ENCODE peak calls at places on chromosomes 4 and X, in ten cellular contexts. I is adipocyte; L is left cardiac atrium; G is neural crest cell; C is B cell; H is cardiac fibroblast; Y is activated T-cell treated with anti-CD3 and anti-CD28 coated beads for 4 hours; V is NCI-H1092 treated with DMSO at 0.1 percent for 48 hours; T is right cardiac atrium; B is stimulated activated CD4-positive, alpha-beta T cell treated with anti-CD3 and anti-CD28 coated beads, Interleukin-1b, Interleukin-23, amount 100 ng/mL, for 48 hours. U is an unnamed sample.

GRCh38 chr4:108129226-108129625 is 39.5 kb downstream of the LEF1 start:
- DNase-seq in I (peak), L (no peak), G (no peak), C (no peak), H (no peak), Y (no peak), V (no peak), T (no peak), B (no peak), U (no peak)

GRCh38 chr4:78864405-78865024 is 74.7 kb downstream of the PAQR3 start:
- DNase-seq in I (peak), L (no peak), G (no peak), C (peak), H (peak), Y (no peak), V (peak), T (no peak), B (no peak), U (peak)

GRCh38 chr4:59247032-59247431 is 1953.1 kb upstream of the ADGRL3 start:
- DNase-seq in I (peak), L (no peak), G (no peak), C (no peak), H (peak), Y (no peak), V (peak), T (no peak), B (no peak), U (no peak)

GRCh38 chr4:72505314-72505744 is 63.7 kb downstream of the ADAMTS3 start:
- DNase-seq in I (peak), L (peak), G (peak), C (no peak), H (peak), Y (no peak), V (peak), T (peak), B (no peak), U (peak)

GRCh38 chr4:72468904-72469502 is 100.0 kb downstream of the ADAMTS3 start:
- DNase-seq in I (peak), L (no peak), G (no peak), C (no peak), H (peak), Y (no peak), V (peak), T (no peak), B (no peak), U (no peak)

GRCh38 chr4:76689079-76689817 is 208.7 kb downstream of the SOWAHB start:
- DNase-seq in I (peak), L (peak), G (peak), C (peak), H (peak), Y (no peak), V (peak), T (peak), B (peak), U (peak)

GRCh38 chr4:83219344-83219990 is 65.1 kb downstream of the COQ2 start:
- DNase-seq in I (peak), L (peak), G (no peak), C (no peak), H (no peak), Y (peak), V (no peak), T (peak), B (peak), U (peak)

GRCh38 chrX:24266996-24267395 is 46.9 kb downstream of the SUPT20HL2 start:
- DNase-seq in I (peak), L (no peak), G (no peak), C (no peak), H (peak), Y (no peak), V (no peak), T (no peak), B (no peak), U (no peak)

GRCh38 chr4:123811763-123812390 is 415.3 kb downstream of the SPRY1 start:
- DNase-seq in I (no peak), L (no peak), G (no peak), C (no peak), H (no peak), Y (no peak), V (peak), T (no peak), B (no peak), U (no peak)

GRCh38 chr4:72119946-72120345 is 88.1 kb downstream of the NPFFR2 start:
- DNase-seq in I (no peak), L (no peak), G (no peak), C (no peak), H (no peak), Y (no peak), V (no peak), T (no peak), B (no peak), U (no peak)

GRCh38 chr4:5300275-5300674 is 249.0 kb downstream of the STK32B start:
- DNase-seq in I (no peak), L (no peak), G (no peak), C (no peak), H (no peak), Y (no peak), V (no peak), T (no peak), B (no peak), U (no peak)

GRCh38 chr4:116358633-116359222 is 726.6 kb downstream of the TRAM1L1 start:
- DNase-seq in I (peak), L (no peak), G (peak), C (no peak), H (peak), Y (no peak), V (peak), T (no peak), B (peak), U (peak)

GRCh38 chr4:145531791-145532190 is 50.1 kb downstream of the SMAD1 start:
- DNase-seq in I (no peak), L (no peak), G (no peak), C (no peak), H (no peak), Y (no peak), V (no peak), T (no peak), B (no peak), U (no peak)

GRCh38 chrX:13938053-13938765 is 91.5 kb downstream of the GEMIN8 start:
- DNase-seq in I (peak), L (peak), G (peak), C (peak), H (no peak), Y (no peak), V (peak), T (peak), B (no peak), U (peak)

GRCh38 chr4:168839758-168840385 is 170.2 kb downstream of the CBR4 start:
- DNase-seq in I (peak), L (no peak), G (no peak), C (no peak), H (peak), Y (no peak), V (no peak), T (no peak), B (no peak), U (no peak)

GRCh38 chr4:141047228-141047884 is 85.9 kb downstream of the RNF150 start:
- DNase-seq in I (peak), L (peak), G (no peak), C (no peak), H (peak), Y (no peak), V (no peak), T (no peak), B (no peak), U (peak)

GRCh38 chr4:14743601-14744000 is 258.7 kb upstream of the CPEB2 start:
- DNase-seq in I (peak), L (no peak), G (no peak), C (no peak), H (no peak), Y (no peak), V (no peak), T (no peak), B (no peak), U (peak)

GRCh38 chr4:102285831-102286230 is 59.5 kb downstream of the SLC39A8 start:
- DNase-seq in I (peak), L (no peak), G (no peak), C (no peak), H (peak), Y (no peak), V (no peak), T (no peak), B (no peak), U (peak)

GRCh38 chrX:39773923-39774803 is 323.6 kb downstream of the BCOR start:
- DNase-seq in I (no peak), L (no peak), G (no peak), C (no peak), H (no peak), Y (no peak), V (no peak), T (no peak), B (peak), U (no peak)

GRCh38 chr4:183175631-183176232 is 76.7 kb downstream of the WWC2 start:
- DNase-seq in I (peak), L (no peak), G (no peak), C (no peak), H (peak), Y (no peak), V (no peak), T (no peak), B (no peak), U (no peak)

GRCh38 chr4:168840988-168841681 is 168.9 kb downstream of the CBR4 start:
- DNase-seq in I (no peak), L (peak), G (no peak), C (no peak), H (no peak), Y (no peak), V (no peak), T (peak), B (no peak), U (no peak)

GRCh38 chr4:182230256-182230655 is 12.9 kb upstream of the TENM3 start:
- DNase-seq in I (no peak), L (no peak), G (no peak), C (no peak), H (no peak), Y (no peak), V (no peak), T (no peak), B (no peak), U (no peak)

GRCh38 chr4:145709843-145710242 is 29.9 kb downstream of the C4orf51 start:
- DNase-seq in I (peak), L (no peak), G (no peak), C (no peak), H (peak), Y (no peak), V (no peak), T (no peak), B (peak), U (peak)

GRCh38 chrX:111071542-111072277 is 24.3 kb upstream of the PAK3 start:
- DNase-seq in I (no peak), L (no peak), G (no peak), C (no peak), H (no peak), Y (no peak), V (no peak), T (no peak), B (no peak), U (no peak)

GRCh38 chr4:5036239-5036638 is 15.0 kb upstream of the STK32B start:
- DNase-seq in I (peak), L (no peak), G (no peak), C (no peak), H (peak), Y (no peak), V (no peak), T (no peak), B (no peak), U (peak)

GRCh38 chr4:32140636-32141035 is 1420.5 kb downstream of the PCDH7 start:
- DNase-seq in I (peak), L (no peak), G (no peak), C (no peak), H (peak), Y (no peak), V (no peak), T (no peak), B (no peak), U (peak)

GRCh38 chrX:2183193-2183725 is 317.5 kb downstream of the DHRSX start:
- DNase-seq in I (no peak), L (no peak), G (no peak), C (no peak), H (no peak), Y (no peak), V (no peak), T (no peak), B (no peak), U (no peak)

GRCh38 chr4:108204518-108204917 is 35.8 kb upstream of the LEF1 start:
- DNase-seq in I (no peak), L (no peak), G (no peak), C (no peak), H (no peak), Y (no peak), V (no peak), T (no peak), B (no peak), U (no peak)

U was measured in fibroblast of gingiva.